ENCODE peak calls at places on chromosomes 5 and 9, in ten cellular contexts. S is HEK293T, J is activated gamma-delta T cell treated with Interleukin-2 at 50 U/mL for 16 hours, D is T-helper 17 cell, E is fibroblast of mammary gland, N is kidney, R is T-helper 2 cell, F is aorta, G is heart left ventricle, Z is fibroblast of lung. B is an unnamed sample.

GRCh38 chr5:1852324-1852947 is 30.3 kb downstream of the IRX4 start:
- DNase-seq in N (peak), G (no peak), D (no peak), E (no peak), S (no peak), Z (no peak), J (no peak), R (no peak), F (no peak), B (no peak)

GRCh38 chr5:147388171-147388977 is 121.5 kb downstream of the DPYSL3 start:
- DNase-seq in S (no peak), G (no peak), E (no peak), R (no peak), J (no peak), D (no peak), F (no peak), N (no peak), Z (no peak), B (no peak)

GRCh38 chr9:20988061-20988460 is 43.4 kb downstream of the HACD4 start:
- DNase-seq in G (no peak), F (no peak), J (no peak), R (no peak), S (no peak), Z (no peak), D (no peak), N (no peak), E (no peak), B (no peak)

GRCh38 chr5:154501566-154501965 is 23.5 kb upstream of the HAND1 start:
- DNase-seq in N (no peak), D (no peak), F (no peak), G (no peak), Z (no peak), R (no peak), E (no peak), J (no peak), S (no peak), B (no peak)

GRCh38 chr5:2166979-2167377 is 284.3 kb upstream of the IRX4 start:
- DNase-seq in F (no peak), R (no peak), Z (no peak), G (no peak), D (no peak), N (no peak), S (no peak), E (no peak), J (no peak), B (no peak)

GRCh38 chr9:35993976-35994720 is 36.2 kb upstream of the OR2S2 start:
- DNase-seq in F (no peak), N (no peak), S (no peak), J (no peak), Z (no peak), G (no peak), D (no peak), R (no peak), E (no peak), B (peak)

GRCh38 chr5:122846051-122846567 is 696 bp downstream of the SNX24 start:
- DNase-seq in R (no peak), D (no peak), N (no peak), F (no peak), Z (peak), S (no peak), E (peak), J (no peak), G (no peak), B (peak)

GRCh38 chr5:174550026-174550425 is 174.4 kb upstream of the MSX2 start:
- DNase-seq in Z (no peak), G (no peak), D (no peak), S (no peak), N (no peak), F (no peak), J (no peak), E (no peak), R (no peak), B (peak)

GRCh38 chr9:95574176-95574575 is 57.4 kb upstream of the PTCH1 start:
- DNase-seq in G (no peak), R (no peak), J (no peak), F (no peak), N (no peak), E (no peak), Z (no peak), S (no peak), D (no peak), B (no peak)

GRCh38 chr9:135908334-135909204 is 1.2 kb upstream of the CAMSAP1 start:
- DNase-seq in N (no peak), F (peak), D (no peak), R (no peak), G (no peak), E (peak), J (no peak), S (no peak), Z (no peak), B (no peak)

GRCh38 chr5:72451771-72452505 is 55.3 kb downstream of the ZNF366 start:
- DNase-seq in S (no peak), G (peak), D (no peak), Z (peak), J (no peak), F (peak), E (peak), N (peak), R (no peak), B (peak)

GRCh38 chr9:77843088-77843985 is 188.3 kb downstream of the GNAQ start:
- DNase-seq in E (no peak), J (no peak), F (no peak), N (no peak), S (no peak), G (no peak), Z (no peak), D (no peak), R (no peak), B (no peak)

GRCh38 chr9:68739631-68740174 is 34.7 kb downstream of the PIP5K1B start:
- DNase-seq in G (no peak), Z (no peak), E (no peak), R (no peak), J (no peak), S (no peak), N (no peak), D (no peak), F (no peak), B (no peak)

GRCh38 chr9:119284118-119284517 is 85.1 kb downstream of the BRINP1 start:
- DNase-seq in N (no peak), R (no peak), D (no peak), G (no peak), S (peak), F (no peak), J (no peak), E (peak), Z (no peak), B (peak)

GRCh38 chr5:159826351-159827222 is 89.7 kb upstream of the ADRA1B start:
- DNase-seq in R (no peak), Z (peak), E (peak), N (no peak), D (no peak), F (no peak), J (no peak), S (no peak), G (no peak), B (peak)

GRCh38 chr9:137482094-137482781 is 23.1 kb upstream of the NSMF start:
- DNase-seq in D (no peak), F (peak), R (no peak), S (no peak), Z (peak), J (no peak), E (peak), G (peak), N (peak), B (peak)

GRCh38 chr9:1927546-1927945 is 87.6 kb upstream of the SMARCA2 start:
- DNase-seq in D (no peak), Z (no peak), E (no peak), N (no peak), G (no peak), R (no peak), F (no peak), S (no peak), J (no peak), B (no peak)

GRCh38 chr9:136799854-136800657 is 3.9 kb downstream of the CCDC183 start:
- DNase-seq in N (peak), S (peak), F (peak), D (peak), E (peak), R (peak), J (peak), Z (peak), G (peak), B (peak)

B was measured in iris pigment epithelial cell.